ENCODE peak calls at places on chromosomes 11 and 22, in nine cellular contexts. One of them, this sample, is unnamed.

GRCh38 chr11:1310772-1311468 is 1.5 kb upstream of the TOLLIP start:
- DNase-seq in iPS-NIHi11: no peak
- DNase-seq in RPMI8226: no peak
- DNase-seq in left colon: no peak
- DNase-seq in SK-N-SH: no peak
- DNase-seq in T-helper 9 cell: no peak
- DNase-seq in HAP-1: no peak
- DNase-seq in EL: no peak
- DNase-seq in non-pigmented ciliary epithelial cell: no peak
- DNase-seq in this sample: no peak

GRCh38 chr22:37232140-37232998 is 11.7 kb downstream of the RAC2 start:
- DNase-seq in T-helper 9 cell: no peak
- DNase-seq in HAP-1: no peak
- DNase-seq in SK-N-SH: no peak
- DNase-seq in EL: no peak
- DNase-seq in RPMI8226: no peak
- DNase-seq in iPS-NIHi11: no peak
- DNase-seq in left colon: no peak
- DNase-seq in non-pigmented ciliary epithelial cell: no peak
- DNase-seq in this sample: no peak

GRCh38 chr11:65355013-65355775 is 643 bp downstream of the TIGD3 start:
- DNase-seq in T-helper 9 cell: peak; percentile 67
- DNase-seq in HAP-1: peak; percentile 75
- DNase-seq in EL: peak; percentile 27
- DNase-seq in iPS-NIHi11: peak; percentile 72
- DNase-seq in SK-N-SH: peak; percentile 87
- DNase-seq in left colon: no peak
- DNase-seq in RPMI8226: peak; percentile 79
- DNase-seq in non-pigmented ciliary epithelial cell: no peak
- DNase-seq in this sample: no peak

GRCh38 chr11:16881074-16881709 is 133.0 kb downstream of the PLEKHA7 start:
- DNase-seq in HAP-1: no peak
- DNase-seq in T-helper 9 cell: no peak
- DNase-seq in non-pigmented ciliary epithelial cell: no peak
- DNase-seq in EL: peak; percentile 53
- DNase-seq in left colon: no peak
- DNase-seq in SK-N-SH: no peak
- DNase-seq in RPMI8226: peak; percentile 35
- DNase-seq in iPS-NIHi11: peak; percentile 51
- DNase-seq in this sample: peak; percentile 81

GRCh38 chr11:70399681-70400112 is 1.4 kb downstream of the CTTN start:
- DNase-seq in iPS-NIHi11: peak; percentile 60
- DNase-seq in non-pigmented ciliary epithelial cell: peak; percentile 90
- DNase-seq in T-helper 9 cell: no peak
- DNase-seq in RPMI8226: no peak
- DNase-seq in EL: peak; percentile 98
- DNase-seq in left colon: peak; percentile 83
- DNase-seq in SK-N-SH: peak; percentile 65
- DNase-seq in HAP-1: peak; percentile 41
- DNase-seq in this sample: peak; percentile 96

GRCh38 chr11:3939211-3939610 is 83.7 kb downstream of the STIM1 start:
- DNase-seq in RPMI8226: peak; percentile 19
- DNase-seq in EL: peak; percentile 84
- DNase-seq in T-helper 9 cell: no peak
- DNase-seq in SK-N-SH: no peak
- DNase-seq in HAP-1: no peak
- DNase-seq in non-pigmented ciliary epithelial cell: peak; percentile 80
- DNase-seq in left colon: no peak
- DNase-seq in iPS-NIHi11: no peak
- DNase-seq in this sample: peak; percentile 56

GRCh38 chr11:82998697-82999096 is 73.0 kb downstream of the RAB30 start:
- DNase-seq in left colon: no peak
- DNase-seq in SK-N-SH: no peak
- DNase-seq in non-pigmented ciliary epithelial cell: no peak
- DNase-seq in EL: no peak
- DNase-seq in iPS-NIHi11: no peak
- DNase-seq in RPMI8226: no peak
- DNase-seq in HAP-1: no peak
- DNase-seq in T-helper 9 cell: no peak
- DNase-seq in this sample: no peak

GRCh38 chr11:11239959-11240358 is 113.1 kb downstream of the CSNK2A3 start:
- DNase-seq in non-pigmented ciliary epithelial cell: no peak
- DNase-seq in left colon: no peak
- DNase-seq in HAP-1: no peak
- DNase-seq in RPMI8226: no peak
- DNase-seq in SK-N-SH: no peak
- DNase-seq in T-helper 9 cell: no peak
- DNase-seq in iPS-NIHi11: no peak
- DNase-seq in EL: no peak
- DNase-seq in this sample: no peak

GRCh38 chr11:16982809-16983208 is 31.4 kb downstream of the PLEKHA7 start:
- DNase-seq in HAP-1: no peak
- DNase-seq in non-pigmented ciliary epithelial cell: no peak
- DNase-seq in SK-N-SH: no peak
- DNase-seq in RPMI8226: no peak
- DNase-seq in left colon: no peak
- DNase-seq in T-helper 9 cell: no peak
- DNase-seq in EL: no peak
- DNase-seq in iPS-NIHi11: no peak
- DNase-seq in this sample: no peak

GRCh38 chr22:19041403-19042074 is 80.7 kb downstream of the DGCR2 start:
- DNase-seq in T-helper 9 cell: no peak
- DNase-seq in iPS-NIHi11: no peak
- DNase-seq in HAP-1: no peak
- DNase-seq in left colon: no peak
- DNase-seq in RPMI8226: no peak
- DNase-seq in SK-N-SH: no peak
- DNase-seq in non-pigmented ciliary epithelial cell: no peak
- DNase-seq in EL: no peak
- DNase-seq in this sample: no peak

GRCh38 chr22:29510542-29510941 is 30.5 kb downstream of the NEFH start:
- DNase-seq in SK-N-SH: no peak
- DNase-seq in T-helper 9 cell: no peak
- DNase-seq in left colon: no peak
- DNase-seq in iPS-NIHi11: no peak
- DNase-seq in RPMI8226: no peak
- DNase-seq in HAP-1: no peak
- DNase-seq in EL: no peak
- DNase-seq in non-pigmented ciliary epithelial cell: no peak
- DNase-seq in this sample: no peak